ENCODE peak calls at places on chromosomes 12 and 14, in eight cellular contexts. N is AG10803; F is activated gamma-delta T cell; A is HFFc6; S is activated naive CD8-positive, alpha-beta T cell treated with anti-CD3 and anti-CD28 coated beads, Interleukin-2, amount 50 U/mL, for 16 hours; D is nephron progenitor cell; R is sciatic nerve; H is T-cell. T is an unnamed sample.

GRCh38 chr12:11500222-11500860 is 105.0 kb upstream of the PRB2 start:
- DNase-seq in F (peak), A (no peak), H (peak), N (peak), R (peak), D (peak), S (peak), T (peak)

GRCh38 chr12:76398106-76398505 is 49.9 kb upstream of the BBS10 start:
- DNase-seq in F (no peak), S (no peak), D (no peak), H (no peak), A (no peak), R (no peak), N (peak), T (no peak)

GRCh38 chr14:74261288-74261687 is 22.0 kb downstream of the VSX2 start:
- DNase-seq in A (no peak), F (no peak), D (no peak), S (no peak), R (no peak), H (no peak), N (no peak), T (no peak)

GRCh38 chr12:64670856-64671639 is 60.8 kb downstream of the RASSF3 start:
- DNase-seq in F (no peak), D (no peak), R (peak), N (peak), H (no peak), S (no peak), A (peak), T (peak)

GRCh38 chr14:65290830-65291229 is 121.7 kb upstream of the FUT8 start:
- DNase-seq in R (no peak), S (no peak), F (no peak), D (no peak), N (peak), A (peak), H (no peak), T (peak)

GRCh38 chr14:50533314-50533705 is 941 bp upstream of the MAP4K5 start:
- DNase-seq in N (no peak), D (no peak), F (no peak), H (no peak), A (no peak), R (no peak), S (no peak), T (no peak)

GRCh38 chr12:777550-778047 is 25.2 kb downstream of the WNK1 start:
- DNase-seq in D (no peak), F (no peak), S (no peak), A (no peak), N (no peak), R (no peak), H (no peak), T (no peak)

GRCh38 chr12:116592116-116592637 is 33.0 kb downstream of the MAP1LC3B2 start:
- DNase-seq in N (peak), H (no peak), A (no peak), R (no peak), D (no peak), S (no peak), F (no peak), T (no peak)

GRCh38 chr12:34599530-34600513 is 577.5 kb downstream of the ALG10 start:
- DNase-seq in N (no peak), D (no peak), S (no peak), H (no peak), A (no peak), F (no peak), R (peak), T (no peak)

GRCh38 chr12:10722905-10723866 is at the start of gene YBX3:
- DNase-seq in N (peak), H (peak), D (peak), S (peak), A (peak), R (peak), F (peak), T (peak)

GRCh38 chr14:102471921-102472814 is 37.4 kb downstream of the ANKRD9 start:
- DNase-seq in F (no peak), N (no peak), A (no peak), H (no peak), D (no peak), R (no peak), S (no peak), T (no peak)

GRCh38 chr12:190881-191280 is 23.1 kb downstream of the SLC6A12 start:
- DNase-seq in S (no peak), H (no peak), F (no peak), R (no peak), D (no peak), A (no peak), N (no peak), T (no peak)

GRCh38 chr14:53501361-53502320 is 348.5 kb upstream of the DDHD1 start:
- DNase-seq in N (peak), H (no peak), D (no peak), A (peak), S (no peak), F (no peak), R (no peak), T (peak)

GRCh38 chr14:68675233-68675577 is 117.7 kb downstream of the ZFP36L1 start:
- DNase-seq in D (no peak), F (no peak), R (no peak), N (peak), A (peak), S (no peak), H (no peak), T (no peak)

GRCh38 chr12:113070117-113070906 is 13.8 kb downstream of the DTX1 start:
- DNase-seq in R (no peak), F (no peak), H (peak), A (no peak), N (no peak), D (no peak), S (no peak), T (no peak)

GRCh38 chr12:92365836-92366235 is 220.2 kb upstream of the BTG1 start:
- DNase-seq in A (no peak), D (no peak), F (no peak), S (no peak), N (no peak), R (no peak), H (no peak), T (no peak)

GRCh38 chr14:103563089-103563620 is 395 bp downstream of the COA8 start:
- DNase-seq in N (no peak), R (no peak), D (no peak), A (no peak), F (no peak), H (no peak), S (no peak), T (no peak)

GRCh38 chr12:121705514-121705913 is 7.0 kb upstream of the TMEM120B start:
- DNase-seq in R (no peak), N (no peak), D (no peak), S (no peak), A (no peak), F (no peak), H (no peak), T (no peak)

GRCh38 chr14:29352681-29353080 is 575.0 kb downstream of the PRKD1 start:
- DNase-seq in H (no peak), R (no peak), F (no peak), S (no peak), N (peak), A (no peak), D (no peak), T (no peak)

GRCh38 chr12:132873724-132874123 is 13.7 kb downstream of the CHFR start:
- DNase-seq in N (no peak), R (no peak), D (no peak), H (no peak), F (no peak), S (no peak), A (no peak), T (no peak)

GRCh38 chr14:61838661-61839060 is 76.4 kb downstream of the SNAPC1 start:
- DNase-seq in F (no peak), S (no peak), R (no peak), H (no peak), D (no peak), A (no peak), N (no peak), T (no peak)